ENCODE peak calls at places on chromosome 17, in five cellular contexts. D is hepatocyte, Q is left lung, N is body of pancreas, X is upper lobe of right lung. S is an unnamed sample.

GRCh38 chr17:32158870-32159585 is 16.7 kb downstream of the RHOT1 start:
- DNase-seq in D (no peak), Q (no peak), N (no peak), X (no peak), S (no peak)

GRCh38 chr17:17321356-17322025 is 18.3 kb downstream of the NT5M start:
- DNase-seq in D (no peak), Q (no peak), N (no peak), X (peak), S (no peak)

GRCh38 chr17:45164734-45165269 is 3.1 kb downstream of the HEXIM2 start:
- DNase-seq in D (no peak), Q (no peak), N (no peak), X (no peak), S (no peak)

GRCh38 chr17:75783803-75784472 is 668 bp upstream of the UNK start:
- DNase-seq in D (peak), Q (peak), N (peak), X (peak), S (no peak)

GRCh38 chr17:10091051-10091450 is 107.4 kb downstream of the GAS7 start:
- DNase-seq in D (no peak), Q (no peak), N (no peak), X (no peak), S (no peak)

GRCh38 chr17:49076575-49077384 is 55.8 kb upstream of the B4GALNT2 start:
- DNase-seq in D (no peak), Q (no peak), N (no peak), X (no peak), S (no peak)

GRCh38 chr17:64741038-64741641 is 79.0 kb upstream of the SMURF2 start:
- DNase-seq in D (no peak), Q (peak), N (peak), X (no peak), S (no peak)

GRCh38 chr17:79715318-79716182 is 15.2 kb upstream of the ENPP7 start:
- DNase-seq in D (peak), Q (no peak), N (no peak), X (no peak), S (no peak)

GRCh38 chr17:67018429-67019125 is 25.8 kb upstream of the CACNG1 start:
- DNase-seq in D (peak), Q (no peak), N (no peak), X (no peak), S (no peak)

GRCh38 chr17:50055055-50055425 is 870 bp upstream of the ITGA3 start:
- DNase-seq in D (peak), Q (peak), N (peak), X (peak), S (no peak)

GRCh38 chr17:21174719-21175118 is 39.2 kb downstream of the TMEM11 start:
- DNase-seq in D (no peak), Q (no peak), N (no peak), X (no peak), S (no peak)

GRCh38 chr17:60171753-60172079 is 21.9 kb downstream of the CA4 start:
- DNase-seq in D (no peak), Q (no peak), N (no peak), X (no peak), S (no peak)

DNA sequence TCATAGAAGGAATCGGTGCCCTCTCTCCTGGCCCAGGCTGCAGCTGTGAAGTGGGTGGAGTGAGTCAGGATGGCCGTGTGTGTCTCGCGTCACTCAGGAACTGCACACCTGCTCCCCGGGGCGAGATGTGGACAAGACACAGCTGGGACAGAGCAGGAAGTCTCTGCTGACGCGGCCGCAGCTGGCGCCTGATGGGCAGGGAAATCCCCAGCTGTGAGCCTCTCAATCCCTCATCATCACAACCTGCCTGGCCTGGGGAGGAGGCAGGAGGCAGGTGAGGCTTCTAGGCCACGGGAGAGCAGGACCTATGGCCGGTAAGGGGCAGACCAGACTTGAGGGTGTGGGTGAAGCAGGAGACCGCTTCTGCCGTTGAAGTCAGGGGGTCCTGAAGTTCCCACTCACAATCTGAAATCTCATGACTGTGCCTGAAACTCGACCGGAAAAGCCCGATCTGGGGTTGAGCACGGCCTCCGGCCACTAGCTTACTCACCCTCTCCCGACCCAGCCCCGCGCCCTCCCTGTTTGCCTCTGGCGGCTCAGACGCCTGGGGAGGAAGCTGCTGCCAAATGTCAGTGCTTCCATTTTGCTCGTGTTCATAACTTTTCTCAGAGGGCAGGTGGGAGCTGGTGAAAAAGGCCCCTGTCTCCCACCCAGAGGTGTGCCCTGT is 1.1 kb upstream of the TRPV3 start:
- DNase-seq in D (no peak), Q (peak), N (no peak), X (no peak), S (peak)
- H3K4me3 ChIP-seq in D (no peak), Q (no peak), N (no peak), X (no peak), S (no peak)

GRCh38 chr17:7717756-7718350 is 309 bp downstream of the DNAH2 start:
- DNase-seq in D (no peak), Q (no peak), N (peak), X (no peak), S (no peak)
- H3K27ac ChIP-seq in D (no peak), Q (no peak), N (peak), X (no peak), S (no peak)

GRCh38 chr17:78343099-78343432 is 16.8 kb downstream of the SOCS3 start:
- DNase-seq in D (peak), Q (peak), N (peak), X (peak), S (no peak)

GRCh38 chr17:78340183-78340955 is 19.5 kb downstream of the SOCS3 start:
- DNase-seq in D (no peak), Q (no peak), N (no peak), X (no peak), S (no peak)

GRCh38 chr17:78343433-78344201 is 16.3 kb downstream of the SOCS3 start:
- DNase-seq in D (no peak), Q (peak), N (peak), X (peak), S (peak)

GRCh38 chr17:78342438-78343098 is 17.3 kb downstream of the SOCS3 start:
- DNase-seq in D (no peak), Q (peak), N (peak), X (peak), S (no peak)

GRCh38 chr17:78341559-78342437 is 18.1 kb downstream of the SOCS3 start:
- DNase-seq in D (peak), Q (peak), N (peak), X (peak), S (no peak)
- H3K4me3 ChIP-seq in D (peak), Q (peak), N (no peak), X (peak), S (no peak)

DNA sequence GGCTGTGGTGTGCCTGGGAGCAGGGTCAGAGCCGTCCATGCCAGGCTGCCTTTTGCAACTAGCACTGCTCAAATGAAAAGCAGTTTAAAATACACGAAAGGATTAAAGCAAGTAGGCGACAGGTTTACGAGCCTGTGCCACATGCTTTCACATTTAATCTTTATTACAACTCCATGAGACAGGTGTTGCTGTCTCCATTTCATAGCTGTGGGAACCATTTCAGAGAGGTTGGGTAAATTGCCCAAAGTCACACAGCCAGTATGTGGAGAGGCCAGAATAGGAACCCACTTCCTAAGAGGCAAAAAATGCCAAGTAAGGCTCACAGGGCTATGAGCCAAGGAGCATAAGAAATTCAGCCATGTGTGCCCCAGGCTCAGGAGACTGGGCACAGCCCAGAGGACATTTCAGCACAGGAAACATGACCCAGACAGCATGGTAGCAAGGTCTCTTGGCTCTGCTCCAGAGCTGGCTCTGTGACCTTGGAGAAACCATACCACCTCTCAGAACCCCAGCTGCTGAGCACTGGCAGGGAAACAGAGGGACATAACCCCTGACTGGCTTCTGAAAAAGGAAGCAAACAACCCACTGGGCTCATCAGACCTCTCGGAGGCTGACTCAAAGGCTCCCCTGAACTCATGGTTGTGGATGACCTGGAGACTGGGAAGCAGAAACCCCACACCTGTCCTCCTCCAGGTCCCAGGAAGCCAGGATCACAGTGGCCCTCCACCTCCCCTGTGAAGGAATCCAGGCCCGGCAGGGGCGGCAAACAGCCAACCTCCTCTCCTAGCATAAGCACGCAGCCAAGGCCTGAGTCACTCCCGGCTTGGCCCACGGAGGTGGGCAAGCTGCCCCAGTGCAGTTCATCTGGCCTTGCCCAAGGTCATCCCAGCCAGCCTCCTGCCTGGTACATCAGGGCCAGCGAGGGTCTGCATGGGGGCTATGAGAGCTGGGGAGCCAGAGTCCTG is 40.3 kb upstream of the MRPS23 start:
- DNase-seq in D (no peak), Q (peak), N (peak), X (peak), S (no peak)
- H3K27ac ChIP-seq in D (no peak), Q (peak), N (peak), X (peak), S (no peak)

GRCh38 chr17:81282876-81283275 is 12.2 kb downstream of the SLC38A10 start:
- DNase-seq in D (no peak), Q (no peak), N (no peak), X (no peak), S (no peak)

GRCh38 chr17:81287155-81287554 is 8.0 kb downstream of the SLC38A10 start:
- DNase-seq in D (no peak), Q (no peak), N (no peak), X (no peak), S (no peak)

GRCh38 chr17:81285894-81286293 is 9.2 kb downstream of the SLC38A10 start:
- DNase-seq in D (no peak), Q (no peak), N (no peak), X (no peak), S (no peak)

GRCh38 chr17:81286491-81287145 is 8.5 kb downstream of the SLC38A10 start:
- DNase-seq in D (no peak), Q (no peak), N (no peak), X (no peak), S (no peak)

DNA sequence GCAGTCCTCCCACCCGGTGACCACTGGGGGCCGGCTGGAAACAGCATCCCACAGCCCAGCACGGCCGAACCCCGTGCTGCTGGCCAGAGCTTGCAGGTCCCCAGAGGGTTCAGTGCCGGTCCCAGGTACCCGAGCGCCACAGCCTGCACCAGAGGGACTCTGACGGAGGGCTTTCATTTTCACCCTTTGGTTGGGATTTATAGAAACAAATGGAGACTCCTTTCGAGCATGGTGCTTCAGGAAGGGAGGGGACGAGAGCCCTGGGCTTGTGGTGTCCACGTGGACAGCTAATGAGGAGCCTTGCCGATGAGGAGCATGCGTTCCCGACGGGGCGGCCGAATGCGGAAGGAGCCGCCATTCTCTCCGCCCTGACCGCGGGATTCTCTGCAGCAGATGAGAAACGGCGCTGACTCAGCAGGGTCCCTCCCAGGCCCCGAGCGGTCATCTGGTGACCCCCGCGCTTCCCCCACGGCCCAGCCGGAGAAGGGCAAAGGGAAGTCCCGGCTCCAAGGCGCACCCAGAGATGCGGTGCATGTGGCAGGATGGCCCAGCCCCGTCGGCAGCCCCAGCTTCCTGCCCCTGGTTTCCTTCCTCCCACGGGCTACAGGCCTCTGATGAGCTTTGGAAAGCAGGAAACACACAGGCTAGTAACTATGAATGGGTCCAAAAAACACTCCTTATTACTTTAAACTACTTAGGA is 9.8 kb downstream of the SLC38A10 start:
- DNase-seq in D (no peak), Q (peak), N (peak), X (peak), S (no peak)
- H3K4me3 ChIP-seq in D (no peak), Q (peak), N (no peak), X (peak), S (no peak)

DNA sequence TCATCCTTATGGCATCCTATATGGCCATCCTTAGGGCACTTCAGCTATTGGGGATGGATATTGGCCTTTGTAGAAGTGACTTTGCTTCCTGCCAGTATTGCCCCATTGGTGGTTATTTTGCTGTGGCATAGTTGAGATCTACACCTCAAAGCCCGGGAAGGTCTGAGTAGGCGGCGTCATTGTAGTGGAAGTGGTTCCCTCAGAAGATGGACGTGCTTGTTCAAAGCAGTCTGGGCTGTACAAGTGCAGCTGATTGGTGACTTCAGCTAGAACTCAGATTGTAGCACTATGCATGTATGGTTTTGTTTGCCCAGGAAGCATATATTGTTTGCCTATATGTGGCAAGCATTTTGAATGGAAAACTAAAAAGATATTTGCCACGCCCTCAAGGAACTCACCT is 83.2 kb downstream of the TMC6 start:
- DNase-seq in D (no peak), Q (no peak), N (no peak), X (no peak), S (no peak)
- H3K27ac ChIP-seq in D (no peak), Q (no peak), N (no peak), X (no peak), S (no peak)

GRCh38 chr17:77405867-77406513 is 265.2 kb downstream of the SEC14L1 start:
- DNase-seq in D (no peak), Q (no peak), N (no peak), X (no peak), S (peak)
- H3K4me3 ChIP-seq in D (no peak), Q (no peak), N (no peak), X (no peak), S (peak)

GRCh38 chr17:63641678-63642077 is 19.5 kb downstream of the MAP3K3 start:
- DNase-seq in D (no peak), Q (peak), N (peak), X (no peak), S (no peak)
- H3K27ac ChIP-seq in D (no peak), Q (peak), N (no peak), X (no peak), S (no peak)

DNA sequence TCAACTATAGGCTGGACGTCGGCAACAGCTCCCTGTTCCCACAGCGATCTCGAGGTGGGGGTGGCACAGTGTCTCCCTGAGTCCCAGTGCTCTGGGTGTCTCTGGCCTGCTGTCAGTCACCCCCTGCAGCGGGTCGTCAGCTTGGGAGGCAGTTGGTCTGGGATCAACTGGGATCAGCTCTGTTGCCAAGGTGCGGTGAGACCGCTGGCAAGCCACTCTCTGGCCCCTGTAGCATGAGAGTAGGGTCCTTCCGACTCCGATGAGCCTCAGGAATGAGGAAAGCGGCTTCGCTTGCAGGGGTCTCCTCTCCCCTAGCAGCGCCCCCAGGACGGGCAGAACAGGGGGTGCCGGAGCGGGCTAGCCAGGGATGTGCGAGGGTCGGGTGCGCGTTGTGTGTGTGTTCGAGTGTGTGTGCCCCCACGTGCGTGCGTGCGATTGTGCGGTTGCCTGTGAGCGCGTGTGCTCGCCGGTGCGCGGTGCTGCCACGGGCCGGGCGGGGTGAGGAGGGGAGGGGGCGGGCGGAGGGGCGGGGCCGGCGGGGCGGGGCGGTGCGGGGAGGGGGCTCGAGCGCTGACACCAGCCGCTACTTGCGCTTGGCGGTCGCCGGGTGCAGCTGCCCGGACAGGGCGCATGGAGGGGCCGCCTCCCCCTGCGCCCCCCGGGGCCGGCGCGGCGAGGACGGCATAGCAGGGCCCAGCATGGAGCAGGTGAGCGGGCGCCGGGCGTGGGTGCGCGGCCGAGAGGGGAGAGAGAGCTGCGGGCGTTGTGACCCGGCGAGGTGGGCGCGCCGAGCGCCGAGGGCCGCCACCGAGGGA is 9.4 kb upstream of the ARHGAP23 start:
- DNase-seq in D (no peak), Q (no peak), N (no peak), X (no peak), S (no peak)
- H3K4me3 ChIP-seq in D (no peak), Q (no peak), N (no peak), X (peak), S (no peak)

GRCh38 chr17:2563061-2563460 is 30.4 kb upstream of the PAFAH1B1 start:
- DNase-seq in D (no peak), Q (no peak), N (no peak), X (no peak), S (no peak)

GRCh38 chr17:2562162-2562858 is 31.1 kb upstream of the PAFAH1B1 start:
- DNase-seq in D (no peak), Q (no peak), N (no peak), X (no peak), S (no peak)

GRCh38 chr17:2566056-2566455 is 27.4 kb upstream of the PAFAH1B1 start:
- DNase-seq in D (no peak), Q (no peak), N (no peak), X (no peak), S (no peak)

GRCh38 chr17:2564876-2565275 is 28.6 kb upstream of the PAFAH1B1 start:
- DNase-seq in D (peak), Q (peak), N (peak), X (peak), S (no peak)

DNA sequence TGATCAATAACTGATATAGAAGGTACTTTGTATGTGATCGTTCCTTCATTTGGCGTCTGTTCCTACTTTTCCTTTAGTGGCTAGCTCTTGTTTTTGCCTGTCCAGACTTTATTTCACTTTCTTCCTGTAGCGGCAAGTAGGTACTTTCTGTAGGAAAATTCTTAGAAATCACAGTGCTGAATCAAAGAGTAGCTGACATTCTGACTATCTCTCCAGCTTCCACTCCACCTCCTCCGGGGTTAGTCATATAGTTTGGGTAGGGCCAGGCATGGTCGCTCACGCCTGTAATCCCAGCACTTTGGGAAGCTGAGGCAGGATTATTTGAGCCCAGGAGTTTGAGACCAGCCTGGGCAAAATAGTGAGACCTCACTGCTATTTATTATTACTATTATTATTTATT is 29.9 kb upstream of the PAFAH1B1 start:
- DNase-seq in D (no peak), Q (no peak), N (no peak), X (no peak), S (no peak)
- H3K27ac ChIP-seq in D (no peak), Q (no peak), N (no peak), X (no peak), S (no peak)

S was measured in Karpas-422.